ENCODE peak calls at places on chromosomes 2 and 18, in nine cellular contexts. B is A172; C is stimulated activated CD4-positive, alpha-beta T cell treated with anti-CD3 and anti-CD28 coated beads, Interleukin-4, amount 100 ng/mL, for 1 hour; X is NCI-H2081; Q is HFF-Myc; H is right cardiac atrium; U is 8988T; S is heart left ventricle; L is CD8-positive, alpha-beta memory T cell. W is an unnamed sample.

GRCh38 chr2:218716070-218716469 is 5.4 kb downstream of the TTLL4 start:
- DNase-seq in U (no peak), Q (no peak), B (no peak), L (no peak), C (no peak), S (no peak), X (no peak), H (no peak), W (no peak)

GRCh38 chr2:217249490-217250451 is 389.9 kb upstream of the TNP1 start:
- DNase-seq in U (no peak), B (no peak), H (no peak), X (no peak), C (no peak), Q (no peak), S (no peak), L (no peak), W (peak)

GRCh38 chr2:98502556-98503335 is 58.1 kb downstream of the INPP4A start:
- DNase-seq in Q (no peak), X (no peak), B (peak), C (no peak), L (no peak), S (no peak), U (no peak), H (no peak), W (no peak)

GRCh38 chr18:45722899-45723298 is 1.1 kb upstream of the SLC14A1 start:
- DNase-seq in U (peak), L (peak), B (peak), C (peak), H (peak), X (peak), S (peak), Q (peak), W (peak)

GRCh38 chr2:108390340-108390739 is 12.6 kb downstream of the SULT1C4 start:
- DNase-seq in B (no peak), U (no peak), H (no peak), S (no peak), Q (no peak), X (no peak), C (no peak), L (no peak), W (no peak)

GRCh38 chr2:240986787-240987411 is 11.5 kb upstream of the SNED1 start:
- DNase-seq in C (no peak), X (no peak), B (no peak), U (no peak), H (peak), L (no peak), Q (peak), S (peak), W (no peak)

GRCh38 chr2:39593439-39594393 is 72.0 kb upstream of the TMEM178A start:
- DNase-seq in Q (peak), S (peak), C (no peak), U (peak), B (peak), H (peak), L (no peak), X (no peak), W (peak)

GRCh38 chr18:58139627-58140026 is 95.6 kb downstream of the NEDD4L start:
- DNase-seq in U (no peak), C (no peak), H (no peak), S (no peak), X (no peak), B (no peak), L (no peak), Q (no peak), W (no peak)

GRCh38 chr2:239098288-239098970 is 250.5 kb downstream of the TWIST2 start:
- DNase-seq in U (no peak), C (no peak), H (no peak), L (no peak), S (no peak), X (no peak), B (peak), Q (no peak), W (no peak)

GRCh38 chr2:42913280-42913878 is 121.0 kb upstream of the HAAO start:
- DNase-seq in S (no peak), U (no peak), B (no peak), H (no peak), Q (no peak), L (no peak), X (no peak), C (no peak), W (no peak)

GRCh38 chr18:24181806-24182205 is 42.9 kb downstream of the CABYR start:
- DNase-seq in C (no peak), L (no peak), B (peak), U (no peak), Q (no peak), X (no peak), H (no peak), S (no peak), W (no peak)

GRCh38 chr18:74806073-74806472 is 208.4 kb downstream of the ZNF407 start:
- DNase-seq in C (no peak), H (no peak), B (peak), Q (no peak), L (no peak), U (no peak), X (no peak), S (no peak), W (no peak)

GRCh38 chr2:59425292-59425691 is 1128.2 kb downstream of the BCL11A start:
- DNase-seq in S (no peak), B (no peak), L (no peak), X (no peak), Q (no peak), H (no peak), U (no peak), C (no peak), W (no peak)

GRCh38 chr2:19362094-19362649 is 3.7 kb upstream of the OSR1 start:
- DNase-seq in U (no peak), Q (no peak), H (no peak), S (no peak), C (no peak), L (peak), X (no peak), B (peak), W (peak)

W was measured in testis.